ENCODE peak calls at places on chromosomes 3 and 15, in six cellular contexts. U, E, Y, W, A and J are unnamed samples.

GRCh38 chr3:133535971-133536634 is 37.4 kb upstream of the CDV3 start:
- DNase-seq in U (peak; percentile 92), A (peak; percentile 50), W (no peak), E (peak; percentile 69), Y (peak; percentile 16), J (no peak)

GRCh38 chr15:73709671-73710070 is 25.5 kb downstream of the CD276 start:
- DNase-seq in U (no peak), W (no peak), A (no peak), Y (peak; percentile 90), E (no peak), J (no peak)

GRCh38 chr15:93372209-93372910 is 283.3 kb upstream of the RGMA start:
- DNase-seq in U (no peak), Y (no peak), W (no peak), A (no peak), E (no peak), J (no peak)

GRCh38 chr15:92415639-92416297 is 22.1 kb downstream of the ST8SIA2 start:
- DNase-seq in E (no peak), W (no peak), A (no peak), Y (no peak), U (peak; percentile 47), J (no peak)

GRCh38 chr15:40957581-40958051 is 4.3 kb downstream of the CHAC1 start:
- DNase-seq in W (peak; percentile 61), Y (peak; percentile 29), A (peak; percentile 86), E (no peak), U (no peak), J (peak; percentile 78)

GRCh38 chr15:52139599-52140462 is 27.3 kb upstream of the BCL2L10 start:
- DNase-seq in U (peak; percentile 55), A (peak; percentile 80), Y (peak; percentile 76), E (peak; percentile 79), W (no peak), J (peak; percentile 68)

GRCh38 chr3:59873576-59874230 is 823.9 kb upstream of the CFAP20DC start:
- DNase-seq in E (no peak), A (no peak), Y (no peak), W (no peak), U (no peak), J (no peak)

GRCh38 chr3:119239421-119239820 is 1.3 kb downstream of the B4GALT4 start:
- DNase-seq in W (no peak), E (no peak), A (no peak), U (no peak), Y (peak; percentile 66), J (no peak)

GRCh38 chr3:156816794-156817741 is 9.1 kb upstream of the LEKR1 start:
- DNase-seq in U (peak; percentile 85), A (peak; percentile 89), W (peak; percentile 79), E (peak; percentile 91), Y (peak; percentile 93), J (peak; percentile 56)

GRCh38 chr3:61411009-61411662 is 150.2 kb upstream of the PTPRG start:
- DNase-seq in U (no peak), W (no peak), A (no peak), Y (no peak), E (no peak), J (no peak)

GRCh38 chr3:12986986-12987385 is 86.2 kb downstream of the IQSEC1 start:
- DNase-seq in W (no peak), E (no peak), A (peak; percentile 50), U (no peak), Y (no peak), J (no peak)

GRCh38 chr15:50145451-50145872 is 26.4 kb upstream of the ATP8B4 start:
- DNase-seq in E (peak; percentile 84), W (no peak), A (no peak), U (peak; percentile 77), Y (peak; percentile 70), J (no peak)

GRCh38 chr3:46466273-46466672 is 1.6 kb upstream of the LTF start:
- DNase-seq in E (no peak), A (peak; percentile 70), U (no peak), W (no peak), Y (no peak), J (no peak)

GRCh38 chr3:14434105-14434504 is 31.7 kb downstream of the SLC6A6 start:
- DNase-seq in A (no peak), U (peak; percentile 72), Y (no peak), E (no peak), W (no peak), J (no peak)

GRCh38 chr3:159982442-159982841 is 6.2 kb upstream of the IL12A start:
- DNase-seq in Y (no peak), E (no peak), A (no peak), W (no peak), U (no peak), J (no peak)

DNA sequence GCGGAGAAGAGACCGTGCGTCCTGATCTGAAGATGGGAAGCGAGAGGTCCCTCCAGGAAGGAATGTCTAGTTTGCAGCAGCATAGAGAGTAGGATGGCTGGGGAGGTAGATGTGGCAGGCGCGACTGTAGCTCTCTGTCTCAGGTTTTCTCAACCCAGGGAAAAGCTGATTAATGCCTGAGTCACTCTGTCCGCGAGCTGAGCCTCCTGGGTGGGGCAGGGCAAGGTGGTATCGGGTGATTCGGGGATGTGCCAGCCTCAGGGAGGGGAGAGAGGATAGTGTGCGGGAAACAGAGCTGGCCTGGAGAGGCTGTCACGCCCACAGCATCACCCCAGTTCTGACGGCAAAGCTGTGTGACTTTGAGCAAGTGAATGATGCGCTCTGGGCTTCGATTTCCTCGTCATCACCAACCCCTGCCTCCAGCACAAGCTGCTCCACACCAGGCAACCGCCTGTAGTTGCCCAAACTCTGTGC is 28.4 kb downstream of the CPN2 start:
- DNase-seq in U (peak; percentile 85), A (no peak), Y (peak; percentile 52), E (peak; percentile 91), W (no peak), J (no peak)
- H3K27ac ChIP-seq in U (no peak overlapping the region), A (no peak overlapping the region), Y (no peak overlapping the region), E (peak overlapping the region; percentile 96), W (no peak overlapping the region), J (no peak overlapping the region)

DNA sequence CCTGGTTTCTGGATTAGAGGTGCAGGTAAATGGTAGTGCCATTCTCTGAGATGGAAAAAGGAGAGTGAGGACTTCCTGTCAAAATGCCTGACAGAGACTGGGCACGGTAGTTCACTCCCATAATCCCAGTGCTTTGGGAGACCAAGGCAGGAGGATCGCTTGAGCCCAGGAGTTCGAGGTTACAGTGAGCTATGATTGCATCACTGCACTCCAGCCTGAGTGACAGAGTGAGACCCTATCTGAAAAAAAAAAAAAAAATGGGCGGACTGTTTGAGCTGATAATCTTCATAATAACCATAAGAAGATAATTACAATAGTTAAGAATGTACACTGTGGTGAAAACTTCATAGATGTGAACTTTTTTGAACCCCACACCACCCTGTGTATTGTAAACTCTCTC is 44.2 kb downstream of the HRH1 start:
- DNase-seq in A (no peak), E (no peak), U (no peak), Y (no peak), W (no peak), J (no peak)
- H3K27ac ChIP-seq in A (no peak overlapping the region), E (no peak overlapping the region), U (no peak overlapping the region), Y (no peak overlapping the region), W (no peak overlapping the region), J (no peak overlapping the region)

GRCh38 chr3:149282836-149283235 is 50.6 kb downstream of the TM4SF18 start:
- DNase-seq in U (no peak), A (no peak), E (no peak), Y (no peak), W (no peak), J (no peak)

GRCh38 chr3:149283401-149283800 is 50.0 kb downstream of the TM4SF18 start:
- DNase-seq in E (no peak), A (no peak), U (no peak), Y (no peak), W (no peak), J (no peak)

GRCh38 chr3:149280950-149281349 is 52.5 kb downstream of the TM4SF18 start:
- DNase-seq in Y (no peak), U (no peak), E (no peak), W (no peak), A (no peak), J (no peak)

GRCh38 chr3:149284034-149284433 is 49.4 kb downstream of the TM4SF18 start:
- DNase-seq in U (no peak), A (no peak), W (no peak), Y (no peak), E (no peak), J (no peak)

GRCh38 chr3:149282322-149282721 is 51.1 kb downstream of the TM4SF18 start:
- DNase-seq in E (no peak), A (no peak), U (no peak), Y (no peak), W (no peak), J (no peak)
- H3K27ac ChIP-seq in E (peak overlapping the region; percentile 61), A (no peak overlapping the region), U (no peak overlapping the region), Y (no peak overlapping the region), W (peak overlapping the region; percentile 18), J (no peak overlapping the region)

GRCh38 chr3:169148448-169149348 is 514.8 kb downstream of the MECOM start:
- DNase-seq in W (no peak), Y (no peak), U (no peak), E (no peak), A (peak; percentile 35), J (no peak)
- H3K27ac ChIP-seq in W (no peak overlapping the region), Y (no peak overlapping the region), U (no peak overlapping the region), E (no peak overlapping the region), A (peak overlapping the region; percentile 59), J (no peak overlapping the region)

DNA sequence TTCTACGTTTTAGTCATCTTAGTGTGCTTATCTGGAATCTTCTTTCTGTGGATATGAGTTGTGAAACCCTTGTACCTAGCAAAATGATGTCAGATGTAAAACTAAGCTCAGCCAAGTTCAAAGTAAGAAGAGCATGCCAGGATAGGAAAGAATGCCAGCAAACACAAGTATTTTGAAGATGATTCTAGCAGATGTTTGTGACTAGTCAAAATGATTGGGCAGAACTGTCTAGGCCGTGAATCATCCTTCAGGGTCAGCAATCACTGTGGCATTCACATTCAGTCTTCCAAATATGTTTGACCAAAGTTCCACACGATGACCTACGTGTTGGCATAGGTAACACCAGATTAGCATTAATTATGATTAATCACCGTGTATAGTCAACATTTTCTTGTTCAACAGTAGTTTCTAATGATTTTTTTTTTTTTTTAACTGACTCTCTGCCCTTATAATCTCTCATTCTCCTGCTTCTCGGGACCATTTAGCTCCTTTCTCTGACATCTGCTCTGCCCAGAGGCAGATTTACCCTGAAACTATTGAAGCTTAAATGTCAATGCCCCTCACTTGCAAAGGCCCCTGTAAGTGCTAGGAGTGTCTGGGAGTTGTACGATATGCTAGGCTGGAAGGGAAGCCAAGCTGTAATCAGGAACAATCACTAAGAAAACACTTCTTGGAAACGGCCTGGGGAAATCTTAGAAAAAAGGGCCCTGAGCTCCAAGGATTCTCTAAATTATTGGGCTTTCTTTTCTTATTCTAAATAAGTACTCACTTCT is 5.7 kb upstream of the PLOD2 start:
- DNase-seq in W (no peak), A (no peak), U (peak; percentile 95), Y (peak; percentile 43), E (peak; percentile 88), J (no peak)
- H3K27ac ChIP-seq in W (no peak overlapping the region), A (peak overlapping the region; percentile 37), U (no peak overlapping the region), Y (no peak overlapping the region), E (peak overlapping the region; percentile 97), J (no peak overlapping the region)

GRCh38 chr15:63600646-63601025 is 3.4 kb downstream of the FBXL22 start:
- DNase-seq in E (peak; percentile 96), Y (peak; percentile 91), U (peak; percentile 95), A (peak; percentile 91), W (peak; percentile 84), J (peak; percentile 81)

GRCh38 chr15:63601026-63601726 is 4.0 kb downstream of the FBXL22 start:
- DNase-seq in U (peak; percentile 57), E (peak; percentile 30), Y (no peak), A (peak; percentile 51), W (no peak), J (no peak)

GRCh38 chr15:63602595-63602994 is 5.4 kb downstream of the FBXL22 start:
- DNase-seq in W (no peak), U (no peak), E (no peak), A (no peak), Y (no peak), J (no peak)

GRCh38 chr15:63600001-63600645 is 2.9 kb downstream of the FBXL22 start:
- DNase-seq in Y (peak; percentile 49), U (no peak), A (no peak), E (peak; percentile 56), W (no peak), J (peak; percentile 59)

GRCh38 chr15:63601727-63602185 is 4.6 kb downstream of the FBXL22 start:
- DNase-seq in E (no peak), U (no peak), A (peak; percentile 39), Y (peak; percentile 73), W (no peak), J (no peak)
- H3K27ac ChIP-seq in E (peak overlapping the region; percentile 93), U (no peak overlapping the region), A (no peak overlapping the region), Y (peak overlapping the region; percentile 15), W (peak overlapping the region; percentile 78), J (peak overlapping the region; percentile 77)